ENCODE peak calls at places on chromosomes 5 and 9, in eight cellular contexts. F is bronchial epithelial cell, W is endodermal cell, Y is cardiac muscle cell, Q is trophoblast cell, B is ovary, U is SJSA1, X is PC-9. M is an unnamed sample.

GRCh38 chr9:91943876-91944470 is 6.1 kb downstream of the ROR2 start:
- DNase-seq in F (peak; percentile 62), W (peak; percentile 18), Y (no peak), Q (peak; percentile 72), B (no peak), U (no peak), X (no peak), M (no peak)

GRCh38 chr9:36320457-36320856 is 62.2 kb upstream of the GNE start:
- DNase-seq in F (peak; percentile 75), W (no peak), Y (no peak), Q (no peak), B (no peak), U (no peak), X (peak; percentile 39), M (no peak)

GRCh38 chr9:100160021-100160420 is 61.0 kb downstream of the INVS start:
- DNase-seq in F (no peak), W (no peak), Y (no peak), Q (no peak), B (no peak), U (no peak), X (no peak), M (no peak)

GRCh38 chr9:134219721-134220060 is 55.3 kb upstream of the RNU6ATAC start:
- DNase-seq in F (no peak), W (no peak), Y (no peak), Q (no peak), B (peak; percentile 13), U (no peak), X (no peak), M (no peak)

GRCh38 chr5:51621156-51621555 is 237.9 kb downstream of the ISL1 start:
- DNase-seq in F (no peak), W (no peak), Y (no peak), Q (no peak), B (no peak), U (no peak), X (no peak), M (no peak)

GRCh38 chr5:172548311-172548731 is 92.7 kb upstream of the NEURL1B start:
- DNase-seq in F (no peak), W (peak; percentile 30), Y (no peak), Q (no peak), B (no peak), U (no peak), X (no peak), M (no peak)

GRCh38 chr5:110478899-110479298 is 247.6 kb downstream of the TMEM232 start:
- DNase-seq in F (peak; percentile 44), W (no peak), Y (no peak), Q (no peak), B (no peak), U (no peak), X (no peak), M (no peak)

GRCh38 chr5:17127743-17128231 is 89.6 kb upstream of the BASP1 start:
- DNase-seq in F (peak; percentile 95), W (no peak), Y (no peak), Q (no peak), B (no peak), U (peak; percentile 71), X (peak; percentile 63), M (no peak)

GRCh38 chr5:90015584-90016018 is 394.0 kb downstream of the CETN3 start:
- DNase-seq in F (peak; percentile 82), W (peak; percentile 49), Y (peak; percentile 10), Q (no peak), B (no peak), U (no peak), X (no peak), M (no peak)

GRCh38 chr5:76542887-76543690 is 80.1 kb downstream of the F2RL2 start:
- DNase-seq in F (no peak), W (no peak), Y (no peak), Q (peak; percentile 51), B (no peak), U (no peak), X (no peak), M (peak; percentile 73)

GRCh38 chr9:27162045-27162444 is 53.0 kb downstream of the TEK start:
- DNase-seq in F (no peak), W (no peak), Y (no peak), Q (no peak), B (no peak), U (no peak), X (no peak), M (no peak)

GRCh38 chr5:8912106-8912505 is 633.8 kb downstream of the SEMA5A start:
- DNase-seq in F (peak; percentile 31), W (no peak), Y (no peak), Q (no peak), B (no peak), U (no peak), X (no peak), M (no peak)

GRCh38 chr5:107930891-107931290 is 260.2 kb upstream of the EFNA5 start:
- DNase-seq in F (no peak), W (no peak), Y (no peak), Q (no peak), B (no peak), U (no peak), X (no peak), M (no peak)

GRCh38 chr5:308672-309271 is 12.7 kb upstream of the AHRR start:
- DNase-seq in F (peak; percentile 43), W (no peak), Y (no peak), Q (peak; percentile 47), B (peak; percentile 55), U (no peak), X (no peak), M (no peak)

GRCh38 chr9:11757408-11757807 is 935.8 kb upstream of the TYRP1 start:
- DNase-seq in F (no peak), W (no peak), Y (no peak), Q (no peak), B (no peak), U (no peak), X (no peak), M (no peak)

GRCh38 chr5:163867324-163867723 is 361.9 kb downstream of the MAT2B start:
- DNase-seq in F (no peak), W (no peak), Y (no peak), Q (no peak), B (no peak), U (no peak), X (no peak), M (no peak)

GRCh38 chr5:34676409-34676808 is 20.3 kb downstream of the RAI14 start:
- DNase-seq in F (peak; percentile 32), W (no peak), Y (no peak), Q (no peak), B (no peak), U (no peak), X (no peak), M (no peak)

GRCh38 chr5:38607396-38607795 is 51.0 kb upstream of the LIFR start:
- DNase-seq in F (no peak), W (no peak), Y (no peak), Q (no peak), B (no peak), U (peak; percentile 56), X (peak; percentile 60), M (no peak)

GRCh38 chr5:173513521-173513991 is 102.9 kb downstream of the BOD1 start:
- DNase-seq in F (no peak), W (no peak), Y (no peak), Q (no peak), B (no peak), U (no peak), X (no peak), M (no peak)

GRCh38 chr5:59380350-59380951 is 513.1 kb downstream of the PDE4D start:
- DNase-seq in F (peak; percentile 76), W (no peak), Y (peak; percentile 75), Q (peak; percentile 33), B (no peak), U (peak; percentile 54), X (peak; percentile 12), M (no peak)

GRCh38 chr5:170508036-170508435 is 4.2 kb downstream of the KCNIP1 start:
- DNase-seq in F (peak; percentile 11), W (no peak), Y (no peak), Q (no peak), B (no peak), U (no peak), X (no peak), M (no peak)

GRCh38 chr5:72015103-72015548 is 92.1 kb upstream of the MAP1B start:
- DNase-seq in F (peak; percentile 80), W (no peak), Y (no peak), Q (no peak), B (no peak), U (peak; percentile 65), X (peak; percentile 28), M (no peak)

GRCh38 chr9:4769321-4770080 is 23.2 kb upstream of the RCL1 start:
- DNase-seq in F (peak; percentile 85), W (peak; percentile 16), Y (no peak), Q (no peak), B (no peak), U (no peak), X (no peak), M (no peak)

GRCh38 chr9:130461731-130462130 is 17.0 kb downstream of the ASS1 start:
- DNase-seq in F (no peak), W (no peak), Y (no peak), Q (no peak), B (no peak), U (no peak), X (no peak), M (no peak)
- H3K36me3 ChIP-seq in F (peaks cover 5% of the 10 kb centered on the region), W (no peaks in the 10 kb centered on the region), Y (no peaks in the 10 kb centered on the region), Q (no peaks in the 10 kb centered on the region), B (no peaks in the 10 kb centered on the region), U (no peaks in the 10 kb centered on the region), X (no peaks in the 10 kb centered on the region), M (no peaks in the 10 kb centered on the region)

DNA sequence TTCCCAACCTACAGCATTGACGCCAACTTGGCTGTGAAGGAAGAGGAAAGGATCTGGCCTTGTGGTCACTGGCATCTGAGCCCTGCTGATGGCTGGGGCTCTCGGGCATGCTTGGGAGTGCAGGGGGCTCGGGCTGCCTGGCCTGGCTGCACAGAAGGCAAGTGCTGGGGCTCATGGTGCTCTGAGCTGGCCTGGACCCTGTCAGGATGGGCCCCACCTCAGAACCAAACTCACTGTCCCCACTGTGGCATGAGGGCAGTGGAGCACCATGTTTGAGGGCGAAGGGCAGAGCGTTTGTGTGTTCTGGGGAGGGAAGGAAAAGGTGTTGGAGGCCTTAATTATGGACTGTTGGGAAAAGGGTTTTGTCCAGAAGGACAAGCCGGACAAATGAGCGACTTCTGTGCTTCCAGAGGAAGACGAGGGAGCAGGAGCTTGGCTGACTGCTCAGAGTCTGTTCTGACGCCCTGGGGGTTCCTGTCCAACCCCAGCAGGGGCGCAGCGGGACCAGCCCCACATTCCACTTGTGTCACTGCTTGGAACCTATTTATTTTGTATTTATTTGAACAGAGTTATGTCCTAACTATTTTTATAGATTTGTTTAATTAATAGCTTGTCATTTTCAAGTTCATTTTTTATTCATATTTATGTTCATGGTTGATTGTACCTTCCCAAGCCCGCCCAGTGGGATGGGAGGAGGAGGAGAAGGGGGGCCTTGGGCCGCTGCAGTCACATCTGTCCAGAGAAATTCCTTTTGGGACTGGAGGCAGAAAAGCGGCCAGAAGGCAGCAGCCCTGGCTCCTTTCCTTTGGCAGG is 19.4 kb downstream of the PTGES2 start:
- DNase-seq in F (no peak), W (no peak), Y (no peak), Q (no peak), B (no peak), U (no peak), X (no peak), M (no peak)
- H3K36me3 ChIP-seq in F (peaks cover 30% of the 10 kb centered on the region), W (peaks cover 48% of the 10 kb centered on the region), Y (peaks cover 33% of the 10 kb centered on the region), Q (peaks cover 45% of the 10 kb centered on the region), B (no peaks in the 10 kb centered on the region), U (peaks cover 56% of the 10 kb centered on the region), X (peaks cover 20% of the 10 kb centered on the region), M (peaks cover 49% of the 10 kb centered on the region)

GRCh38 chr5:139430015-139430414 is 9.3 kb downstream of the DNAJC18 start:
- DNase-seq in F (no peak), W (no peak), Y (no peak), Q (no peak), B (no peak), U (no peak), X (no peak), M (no peak)
- H3K36me3 ChIP-seq in F (no peaks in the 10 kb centered on the region), W (no peaks in the 10 kb centered on the region), Y (peaks cover 48% of the 10 kb centered on the region), Q (peaks cover 4% of the 10 kb centered on the region), B (no peaks in the 10 kb centered on the region), U (peaks cover 6% of the 10 kb centered on the region), X (no peaks in the 10 kb centered on the region), M (peaks cover 21% of the 10 kb centered on the region)

GRCh38 chr9:93483497-93483896 is 30.1 kb upstream of the FAM120AOS start:
- DNase-seq in F (no peak), W (no peak), Y (no peak), Q (no peak), B (no peak), U (no peak), X (no peak), M (no peak)
- H3K36me3 ChIP-seq in F (peaks cover 16% of the 10 kb centered on the region), W (peaks cover 48% of the 10 kb centered on the region), Y (no peaks in the 10 kb centered on the region), Q (peaks cover 14% of the 10 kb centered on the region), B (no peaks in the 10 kb centered on the region), U (peaks cover 12% of the 10 kb centered on the region), X (no peaks in the 10 kb centered on the region), M (no peaks in the 10 kb centered on the region)

M was measured in Peyer's patch.